ENCODE peak calls at places on chromosomes 2 and 18, in five cellular contexts. D, S, F, P and T are unnamed samples.

GRCh38 chr18:26215247-26215970 is 10.8 kb upstream of the TAF4B start:
- DNase-seq in D (no peak), F (no peak), P (no peak), S (no peak), T (no peak)

GRCh38 chr2:216142540-216142939 is 33.4 kb downstream of the XRCC5 start:
- DNase-seq in P (no peak), D (no peak), S (no peak), F (no peak), T (no peak)

GRCh38 chr2:66702251-66702745 is 267.4 kb downstream of the MEIS1 start:
- DNase-seq in F (no peak), P (no peak), S (no peak), D (no peak), T (no peak)

GRCh38 chr2:72539145-72539552 is 286.7 kb downstream of the EXOC6B start:
- DNase-seq in P (no peak), S (no peak), D (peak; percentile 38), F (peak; percentile 30), T (no peak)

GRCh38 chr18:49560277-49561126 is 1.4 kb upstream of the LIPG start:
- DNase-seq in D (no peak), F (no peak), S (no peak), P (no peak), T (no peak)

GRCh38 chr2:207929923-207930322 is 95.4 kb downstream of the PLEKHM3 start:
- DNase-seq in D (no peak), P (no peak), F (no peak), S (no peak), T (no peak)

GRCh38 chr18:24534271-24534670 is 73.8 kb downstream of the HRH4 start:
- DNase-seq in P (no peak), F (no peak), S (no peak), D (no peak), T (no peak)

GRCh38 chr2:189412330-189412953 is 28.8 kb upstream of the WDR75 start:
- DNase-seq in P (peak; percentile 38), D (peak; percentile 53), S (no peak), F (no peak), T (no peak)

GRCh38 chr18:35172009-35172408 is 68.8 kb upstream of the ZNF397 start:
- DNase-seq in D (no peak), S (no peak), F (no peak), P (no peak), T (no peak)

GRCh38 chr18:57436193-57436964 is 1.2 kb downstream of the ONECUT2 start:
- DNase-seq in F (no peak), D (no peak), S (no peak), P (no peak), T (no peak)

GRCh38 chr2:233972941-233973575 is 55.9 kb downstream of the TRPM8 start:
- DNase-seq in S (peak; percentile 46), F (no peak), D (no peak), P (no peak), T (no peak)

GRCh38 chr2:200300650-200301314 is 5.7 kb upstream of the SPATS2L start:
- DNase-seq in S (peak; percentile 45), F (no peak), P (no peak), D (peak; percentile 77), T (no peak)

GRCh38 chr2:50143822-50144575 is 887.9 kb downstream of the NRXN1 start:
- DNase-seq in D (peak; percentile 57), F (peak; percentile 6), P (no peak), S (no peak), T (no peak)

GRCh38 chr18:53375641-53376040 is 848.8 kb downstream of the MBD2 start:
- DNase-seq in S (no peak), P (no peak), F (no peak), D (no peak), T (no peak)

GRCh38 chr18:10453885-10454772 is at the start of gene APCDD1:
- DNase-seq in S (peak; percentile 72), F (peak; percentile 52), D (no peak), P (peak; percentile 86), T (peak; percentile 87)

GRCh38 chr18:9742588-9743131 is 34.6 kb downstream of the RAB31 start:
- DNase-seq in D (peak; percentile 32), S (no peak), P (no peak), F (no peak), T (no peak)

GRCh38 chr2:223314831-223315230 is 262.8 kb downstream of the KCNE4 start:
- DNase-seq in P (no peak), S (no peak), D (no peak), F (no peak), T (no peak)

GRCh38 chr18:60053747-60054304 is 154.0 kb downstream of the PMAIP1 start:
- DNase-seq in P (no peak), F (no peak), S (no peak), D (peak; percentile 94), T (no peak)

GRCh38 chr2:31032475-31032874 is 105.8 kb downstream of the GALNT14 start:
- DNase-seq in P (no peak), D (no peak), S (no peak), F (no peak), T (no peak)

GRCh38 chr2:196902828-196903227 is 23.7 kb downstream of the PGAP1 start:
- DNase-seq in F (no peak), S (no peak), D (no peak), P (no peak), T (no peak)

GRCh38 chr2:237315170-237315880 is 98.6 kb downstream of the COL6A3 start:
- DNase-seq in P (peak; percentile 91), S (peak; percentile 94), D (no peak), F (peak; percentile 80), T (peak; percentile 90)

GRCh38 chr18:8834837-8835236 is 129.5 kb downstream of the MTCL1 start:
- DNase-seq in F (no peak), D (no peak), P (no peak), S (no peak), T (no peak)

GRCh38 chr2:236236559-236237450 is 27.4 kb downstream of the ASB18 start:
- DNase-seq in P (no peak), S (no peak), D (no peak), F (no peak), T (no peak)

GRCh38 chr2:107132141-107132540 is 246.2 kb upstream of the ST6GAL2 start:
- DNase-seq in S (no peak), P (no peak), F (no peak), D (no peak), T (no peak)
- H3K4me3 ChIP-seq in S (no peak overlapping the region), P (no peak overlapping the region), F (no peak overlapping the region), D (no peak overlapping the region), T (no peak overlapping the region)

DNA sequence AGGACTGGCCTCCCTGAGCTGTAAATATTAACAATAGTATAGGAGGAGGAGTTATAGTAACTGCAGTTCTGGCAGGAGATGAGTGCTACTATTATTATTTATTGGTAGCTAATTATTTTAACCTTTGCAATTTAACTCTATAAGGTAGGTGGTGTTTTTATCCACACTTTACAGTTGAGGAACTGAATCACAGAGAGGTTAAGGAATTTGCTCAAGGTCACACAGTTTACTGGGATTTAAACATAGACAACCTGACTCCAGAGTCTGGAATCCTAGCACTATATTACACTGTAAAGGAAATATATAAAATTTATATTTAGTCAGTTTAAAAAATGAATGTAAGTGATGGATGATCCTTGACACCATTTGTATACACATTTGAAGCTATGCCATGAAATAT is 2.1 kb downstream of the ERICH2 start:
- DNase-seq in S (no peak), F (no peak), D (no peak), P (no peak), T (no peak)
- H3K4me1 ChIP-seq in S (peaks cover 12% of the 10 kb centered on the region), F (peaks cover 19% of the 10 kb centered on the region), D (peaks cover 4% of the 10 kb centered on the region), P (peaks cover 4% of the 10 kb centered on the region), T (peaks cover 17% of the 10 kb centered on the region)

GRCh38 chr18:3538456-3538855 is 88.5 kb downstream of the TGIF1 start:
- DNase-seq in F (no peak), P (no peak), S (no peak), D (no peak), T (no peak)

GRCh38 chr18:3544537-3544936 is 94.6 kb downstream of the TGIF1 start:
- DNase-seq in D (no peak), F (no peak), P (no peak), S (no peak), T (no peak)

GRCh38 chr18:3538954-3539617 is 89.1 kb downstream of the TGIF1 start:
- DNase-seq in D (no peak), S (no peak), F (no peak), P (no peak), T (no peak)

GRCh38 chr18:3541549-3542386 is 91.8 kb downstream of the TGIF1 start:
- DNase-seq in P (no peak), D (no peak), F (no peak), S (no peak), T (no peak)

DNA sequence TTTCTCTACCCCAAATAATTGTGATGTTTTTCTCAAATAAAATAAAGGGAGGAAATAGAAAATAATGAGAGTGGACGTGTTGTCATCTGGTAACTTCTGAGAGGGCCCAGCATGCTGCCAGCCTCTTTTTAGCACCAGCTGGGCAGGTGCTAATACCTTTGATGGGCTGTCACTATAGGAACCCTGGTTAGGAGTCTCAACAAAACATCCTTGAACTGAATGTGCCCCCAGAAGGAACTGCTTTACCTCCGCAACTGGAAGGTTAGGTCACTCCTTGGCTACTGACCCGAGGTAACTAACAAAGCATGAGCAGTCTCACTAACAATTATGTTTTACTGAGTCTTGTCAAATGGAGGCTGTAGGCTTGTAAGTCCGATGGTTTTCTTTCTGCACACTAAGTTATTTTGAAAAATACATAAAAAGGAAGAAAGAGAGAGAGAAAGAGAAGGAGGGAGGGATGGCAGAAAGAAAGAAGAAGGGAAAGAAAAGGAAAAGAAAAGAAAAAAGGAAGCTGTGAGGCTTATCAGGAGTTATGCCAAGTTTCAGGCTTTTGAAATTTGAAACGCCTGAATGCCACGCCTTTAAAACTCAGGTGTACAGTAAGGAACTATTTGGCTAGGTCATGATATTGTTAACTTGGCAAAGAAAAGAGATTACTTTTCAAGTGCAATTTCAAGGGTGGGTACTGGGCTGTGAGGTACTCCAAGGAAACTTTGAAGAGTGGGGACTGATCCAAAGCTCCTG is 91.0 kb downstream of the TGIF1 start:
- DNase-seq in D (no peak), P (no peak), F (no peak), S (no peak), T (no peak)
- H3K27ac ChIP-seq in D (no peak overlapping the region), P (no peak overlapping the region), F (no peak overlapping the region), S (no peak overlapping the region), T (no peak overlapping the region)

GRCh38 chr18:6363216-6363615 is 51.5 kb downstream of the L3MBTL4 start:
- DNase-seq in D (no peak), F (no peak), S (no peak), P (no peak), T (no peak)
- H3K4me3 ChIP-seq in D (peak overlapping the region; percentile 24), F (peak overlapping the region; percentile 12), S (no peak overlapping the region), P (no peak overlapping the region), T (peak overlapping the region; percentile 46)

GRCh38 chr2:37349376-37349775 is 4.9 kb downstream of the QPCT start:
- DNase-seq in P (no peak), F (no peak), D (peak; percentile 29), S (no peak), T (no peak)

GRCh38 chr2:37344453-37345361 is at the start of gene QPCT:
- DNase-seq in D (peak; percentile 60), F (peak; percentile 16), S (peak; percentile 56), P (peak; percentile 73), T (peak; percentile 53)

GRCh38 chr2:37350034-37350433 is 5.6 kb downstream of the QPCT start:
- DNase-seq in D (peak; percentile 52), F (no peak), P (no peak), S (no peak), T (no peak)

GRCh38 chr2:37350917-37351316 is 6.5 kb downstream of the QPCT start:
- DNase-seq in D (no peak), F (no peak), P (no peak), S (no peak), T (no peak)

GRCh38 chr2:37348155-37348554 is 3.7 kb downstream of the QPCT start:
- DNase-seq in F (no peak), D (no peak), P (no peak), S (no peak), T (no peak)
- H3K4me1 ChIP-seq in F (peaks cover 22% of the 10 kb centered on the region), D (peaks cover 38% of the 10 kb centered on the region), P (no peaks in the 10 kb centered on the region), S (peaks cover 8% of the 10 kb centered on the region), T (peaks cover 14% of the 10 kb centered on the region)

GRCh38 chr2:38224181-38224580 is 148.2 kb upstream of the CYP1B1 start:
- DNase-seq in D (no peak), S (no peak), P (no peak), F (no peak), T (no peak)
- H3K27ac ChIP-seq in D (no peak overlapping the region), S (no peak overlapping the region), P (no peak overlapping the region), F (no peak overlapping the region), T (no peak overlapping the region)